ENCODE peak calls at places on chromosome 12, in seven cellular contexts. J is tibial artery, C is aorta, N is psoas muscle, O is adipocyte, B is pancreas, Z is thyroid gland. E is an unnamed sample. For H3K4me1, the result is how much of the 10 kb centered on the place peaks cover.

GRCh38 chr12:89160716-89161123 is 191.6 kb downstream of the DUSP6 start:
- DNase-seq in J (peak), C (peak), N (peak), O (peak), B (no peak), Z (no peak), E (no peak)

GRCh38 chr12:30732954-30733637 is 21.7 kb downstream of the CAPRIN2 start:
- DNase-seq in J (no peak), C (no peak), N (no peak), O (no peak), B (no peak), Z (no peak), E (no peak)

GRCh38 chr12:6312529-6313325 is 2.2 kb downstream of the PLEKHG6 start:
- DNase-seq in J (no peak), C (peak), N (no peak), O (peak), B (peak), Z (peak), E (peak)

GRCh38 chr12:97639702-97640101 is 177.1 kb downstream of the RMST start:
- DNase-seq in J (no peak), C (no peak), N (no peak), O (no peak), B (no peak), Z (no peak), E (no peak)

GRCh38 chr12:106985479-106985878 is 1.5 kb downstream of the MTERF2 start:
- DNase-seq in J (no peak), C (no peak), N (no peak), O (no peak), B (no peak), Z (no peak), E (no peak)

GRCh38 chr12:9244894-9245293 is 36.7 kb upstream of the PZP start:
- DNase-seq in J (no peak), C (no peak), N (peak), O (no peak), B (no peak), Z (no peak), E (no peak)

GRCh38 chr12:40099423-40099853 is 6.4 kb downstream of the SLC2A13 start:
- DNase-seq in J (no peak), C (no peak), N (no peak), O (no peak), B (no peak), Z (no peak), E (no peak)

GRCh38 chr12:22228022-22228875 is 106.3 kb downstream of the ST8SIA1 start:
- DNase-seq in J (no peak), C (no peak), N (no peak), O (peak), B (no peak), Z (no peak), E (no peak)

GRCh38 chr12:105936496-105936895 is 202.3 kb downstream of the NUAK1 start:
- DNase-seq in J (no peak), C (no peak), N (no peak), O (no peak), B (no peak), Z (no peak), E (no peak)

GRCh38 chr12:1533602-1534304 is 60.6 kb downstream of the FBXL14 start:
- DNase-seq in J (no peak), C (no peak), N (no peak), O (peak), B (no peak), Z (no peak), E (no peak)

GRCh38 chr12:112906712-112907414 is at the start of gene OAS1:
- DNase-seq in J (peak), C (no peak), N (no peak), O (peak), B (no peak), Z (peak), E (peak)

GRCh38 chr12:82425241-82425640 is 66.9 kb downstream of the METTL25 start:
- DNase-seq in J (no peak), C (no peak), N (no peak), O (peak), B (no peak), Z (no peak), E (no peak)

GRCh38 chr12:57755454-57756372 is 810 bp downstream of the MARCHF9 start:
- DNase-seq in J (no peak), C (peak), N (no peak), O (peak), B (peak), Z (peak), E (peak)

GRCh38 chr12:96503971-96504370 is 14.6 kb downstream of the CFAP54 start:
- DNase-seq in J (no peak), C (no peak), N (no peak), O (no peak), B (no peak), Z (no peak), E (no peak)

GRCh38 chr12:1984759-1985158 is 19.5 kb downstream of the DCP1B start:
- DNase-seq in J (no peak), C (no peak), N (no peak), O (no peak), B (no peak), Z (no peak), E (no peak)

GRCh38 chr12:15216036-15216889 is 5.0 kb downstream of the RERG start:
- DNase-seq in J (no peak), C (no peak), N (no peak), O (no peak), B (no peak), Z (no peak), E (no peak)

GRCh38 chr12:26493656-26494055 is 298.3 kb downstream of the SSPN start:
- DNase-seq in J (no peak), C (no peak), N (no peak), O (no peak), B (no peak), Z (peak), E (no peak)

GRCh38 chr12:92076106-92076505 is 69.5 kb downstream of the BTG1 start:
- DNase-seq in J (no peak), C (no peak), N (no peak), O (no peak), B (no peak), Z (no peak), E (no peak)

GRCh38 chr12:3743803-3744202 is 9.1 kb downstream of the CRACR2A start:
- DNase-seq in J (no peak), C (no peak), N (no peak), O (no peak), B (no peak), Z (no peak), E (no peak)

GRCh38 chr12:14948672-14949071 is 10.3 kb upstream of the ERP27 start:
- DNase-seq in J (peak), C (no peak), N (no peak), O (peak), B (no peak), Z (peak), E (no peak)

GRCh38 chr12:18556081-18556645 is 181.6 kb downstream of the PLCZ1 start:
- DNase-seq in J (no peak), C (no peak), N (no peak), O (no peak), B (no peak), Z (no peak), E (no peak)

GRCh38 chr12:85155791-85156190 is 119.6 kb downstream of the LRRIQ1 start:
- DNase-seq in J (no peak), C (no peak), N (no peak), O (peak), B (no peak), Z (no peak), E (no peak)

GRCh38 chr12:59383426-59383822 is 212.4 kb upstream of the SLC16A7 start:
- DNase-seq in J (no peak), C (no peak), N (no peak), O (peak), B (no peak), Z (no peak), E (no peak)

GRCh38 chr12:60684988-60685655 is 1089.3 kb downstream of the SLC16A7 start:
- DNase-seq in J (no peak), C (peak), N (no peak), O (peak), B (no peak), Z (no peak), E (no peak)

DNA sequence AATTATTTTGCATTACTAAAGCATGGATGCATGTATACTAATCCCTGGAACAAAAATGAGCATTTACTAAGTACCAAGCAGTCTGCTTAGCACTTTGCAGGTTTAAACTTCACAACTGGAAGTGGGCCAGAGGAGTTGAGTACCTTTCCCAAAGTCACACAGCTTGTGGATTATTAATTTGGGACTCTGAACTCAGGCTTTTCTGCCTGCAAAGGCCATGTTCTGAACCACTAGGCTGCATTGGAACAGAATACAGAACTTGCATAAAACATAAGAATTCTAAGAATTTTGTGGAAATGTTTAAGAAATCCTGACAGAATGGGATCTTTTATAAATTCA is 132.9 kb upstream of the AMIGO2 start:
- DNase-seq in J (no peak), C (no peak), N (no peak), O (no peak), B (no peak), Z (no peak), E (no peak)
- H3K4me1 ChIP-seq in J (under half), C (under half), N (under half), O (under half), B (under half), Z (under half), E (under half)

GRCh38 chr12:50696931-50697330 is 67.0 kb upstream of the ATF1 start:
- DNase-seq in J (no peak), C (no peak), N (no peak), O (no peak), B (no peak), Z (no peak), E (no peak)
- H3K4me1 ChIP-seq in J (under half), C (under half), N (under half), O (under half), B (under half), Z (under half), E (under half)

GRCh38 chr12:108839890-108840230 is 17.5 kb downstream of the SSH1 start:
- DNase-seq in J (no peak), C (no peak), N (no peak), O (no peak), B (no peak), Z (no peak), E (no peak)

GRCh38 chr12:108837680-108838079 is 19.7 kb downstream of the SSH1 start:
- DNase-seq in J (no peak), C (no peak), N (no peak), O (no peak), B (no peak), Z (no peak), E (no peak)

GRCh38 chr12:108840605-108841328 is 16.6 kb downstream of the SSH1 start:
- DNase-seq in J (no peak), C (no peak), N (no peak), O (peak), B (no peak), Z (no peak), E (no peak)

GRCh38 chr12:108838194-108839010 is 19.0 kb downstream of the SSH1 start:
- DNase-seq in J (peak), C (peak), N (peak), O (peak), B (no peak), Z (peak), E (peak)

DNA sequence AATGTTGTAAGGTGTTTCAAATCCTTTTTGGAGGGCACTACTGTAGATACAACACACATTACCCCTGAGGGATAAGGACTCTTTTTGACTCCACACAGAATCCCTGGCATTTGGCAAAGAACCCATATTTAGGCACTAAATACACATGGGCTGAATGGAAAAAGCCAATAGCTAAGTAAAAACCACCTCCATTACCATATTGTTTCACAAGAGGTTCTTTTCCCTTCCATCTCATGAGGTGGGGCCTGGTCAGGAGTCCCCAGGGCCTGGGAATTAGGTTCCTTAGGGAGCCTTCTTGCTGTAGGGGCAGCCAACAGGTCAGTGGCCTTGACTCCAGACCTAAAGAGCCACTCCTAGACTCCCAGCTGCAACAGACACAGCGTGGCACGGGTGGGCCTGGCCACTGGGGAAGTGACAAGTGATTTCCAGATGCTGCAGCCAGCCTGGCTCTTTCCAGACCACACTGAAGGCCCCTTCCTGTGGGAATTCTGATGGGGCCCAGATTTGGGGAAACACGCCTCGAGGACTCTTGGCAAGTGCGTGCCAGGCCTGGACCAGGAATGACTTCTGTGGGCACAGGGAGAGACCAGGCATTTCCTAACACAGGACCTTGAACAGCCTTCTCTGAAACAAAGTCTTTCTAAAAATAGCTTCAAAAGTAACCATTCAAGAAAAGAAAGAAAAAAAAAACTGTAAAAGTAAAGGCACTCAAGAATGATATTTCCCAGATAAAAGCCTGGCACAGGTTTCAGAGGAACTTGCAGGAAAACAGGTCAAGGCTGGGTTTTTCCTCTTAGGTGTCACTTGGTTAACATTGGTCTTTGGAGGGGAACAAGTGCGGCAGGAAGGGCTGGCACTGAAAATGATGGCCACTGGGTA is 18.1 kb downstream of the SSH1 start:
- DNase-seq in J (peak), C (peak), N (peak), O (peak), B (no peak), Z (peak), E (no peak)
- H3K4me1 ChIP-seq in J (half or more), C (under half), N (half or more), O (half or more), B (under half), Z (under half), E (under half)

GRCh38 chr12:122106891-122107660 is 28.5 kb downstream of the MLXIP start:
- DNase-seq in J (no peak), C (no peak), N (no peak), O (peak), B (peak), Z (peak), E (peak)
- H3K4me1 ChIP-seq in J (under half), C (under half), N (half or more), O (under half), B (under half), Z (half or more), E (half or more)

GRCh38 chr12:51838762-51839161 is 9.8 kb downstream of the FIGNL2 start:
- DNase-seq in J (no peak), C (no peak), N (no peak), O (no peak), B (no peak), Z (peak), E (no peak)
- H3K4me1 ChIP-seq in J (under half), C (under half), N (under half), O (under half), B (under half), Z (under half), E (under half)

GRCh38 chr12:132494294-132495164 is 4.6 kb downstream of the FBRSL1 start:
- DNase-seq in J (no peak), C (no peak), N (no peak), O (no peak), B (peak), Z (peak), E (peak)

GRCh38 chr12:132495165-132495544 is 5.2 kb downstream of the FBRSL1 start:
- DNase-seq in J (no peak), C (no peak), N (no peak), O (no peak), B (no peak), Z (no peak), E (no peak)

GRCh38 chr12:132492522-132492921 is 2.6 kb downstream of the FBRSL1 start:
- DNase-seq in J (no peak), C (no peak), N (no peak), O (no peak), B (no peak), Z (no peak), E (no peak)

GRCh38 chr12:132492951-132493350 is 3.0 kb downstream of the FBRSL1 start:
- DNase-seq in J (no peak), C (no peak), N (no peak), O (no peak), B (no peak), Z (no peak), E (no peak)

DNA sequence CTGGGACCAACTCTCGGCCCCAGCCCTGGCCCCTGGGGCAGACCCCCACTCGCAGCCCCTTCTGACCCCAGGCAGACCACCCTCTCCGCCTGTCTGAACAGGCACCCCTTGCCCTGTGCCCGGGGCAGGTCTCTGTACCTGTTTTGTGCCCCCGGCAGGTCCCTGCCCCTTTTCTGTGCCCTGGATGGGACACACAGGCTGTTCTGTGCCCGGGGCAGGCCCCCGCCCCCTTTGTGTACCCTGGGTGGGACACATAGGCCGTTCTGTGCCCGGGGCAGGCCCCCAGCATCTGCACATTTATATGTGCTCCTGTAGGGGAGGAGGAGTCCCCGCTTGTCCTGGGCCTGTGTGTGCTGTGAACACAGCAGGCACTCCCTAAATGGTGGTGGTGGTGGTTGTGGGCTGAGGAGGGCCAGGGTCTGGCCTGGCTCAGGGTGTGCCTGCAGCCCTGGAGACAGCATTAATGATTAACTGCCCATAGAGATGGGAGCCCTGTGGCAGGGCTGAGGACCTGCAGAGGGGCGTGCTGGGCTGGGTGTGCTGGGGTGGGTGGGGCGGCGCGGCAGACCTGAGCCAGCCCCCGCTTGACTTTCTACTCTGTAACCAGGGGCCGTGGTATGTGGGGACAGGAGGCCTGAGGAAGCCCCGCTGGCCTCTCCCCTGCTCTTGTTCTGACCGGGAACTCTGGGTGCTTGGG is 3.7 kb downstream of the FBRSL1 start:
- DNase-seq in J (no peak), C (no peak), N (no peak), O (no peak), B (no peak), Z (no peak), E (no peak)
- H3K4me1 ChIP-seq in J (half or more), C (under half), N (half or more), O (under half), B (under half), Z (half or more), E (half or more)

DNA sequence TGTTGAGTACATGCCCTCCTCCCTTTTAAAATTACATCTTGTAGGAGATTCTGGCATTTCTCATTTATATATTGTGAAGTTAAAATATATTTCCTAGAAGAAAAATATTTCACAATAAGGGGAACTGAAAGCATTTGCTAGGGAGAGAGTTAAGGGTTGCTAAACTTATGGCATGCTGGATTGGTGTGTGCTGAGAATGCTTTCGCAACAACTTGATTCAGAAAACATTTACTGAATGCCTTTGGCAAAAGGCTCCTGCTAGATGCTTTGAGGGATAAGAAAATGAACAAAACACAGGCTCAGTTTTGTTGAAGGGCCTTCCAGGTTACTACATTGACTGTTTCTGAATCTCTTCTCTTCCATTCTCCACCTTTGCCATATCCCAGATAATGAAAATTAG is 67.5 kb downstream of the DIP2B start:
- DNase-seq in J (peak), C (no peak), N (no peak), O (peak), B (no peak), Z (no peak), E (no peak)
- H3K4me1 ChIP-seq in J (half or more), C (under half), N (half or more), O (half or more), B (under half), Z (half or more), E (half or more)

GRCh38 chr12:101783150-101783549 is 43.9 kb upstream of the SYCP3 start:
- DNase-seq in J (no peak), C (no peak), N (no peak), O (no peak), B (no peak), Z (no peak), E (no peak)
- H3K4me1 ChIP-seq in J (under half), C (under half), N (under half), O (under half), B (under half), Z (under half), E (under half)

GRCh38 chr12:104339663-104340062 is 36.1 kb downstream of the EID3 start:
- DNase-seq in J (no peak), C (no peak), N (no peak), O (no peak), B (no peak), Z (no peak), E (no peak)
- H3K4me1 ChIP-seq in J (under half), C (under half), N (under half), O (under half), B (under half), Z (under half), E (under half)

DNA sequence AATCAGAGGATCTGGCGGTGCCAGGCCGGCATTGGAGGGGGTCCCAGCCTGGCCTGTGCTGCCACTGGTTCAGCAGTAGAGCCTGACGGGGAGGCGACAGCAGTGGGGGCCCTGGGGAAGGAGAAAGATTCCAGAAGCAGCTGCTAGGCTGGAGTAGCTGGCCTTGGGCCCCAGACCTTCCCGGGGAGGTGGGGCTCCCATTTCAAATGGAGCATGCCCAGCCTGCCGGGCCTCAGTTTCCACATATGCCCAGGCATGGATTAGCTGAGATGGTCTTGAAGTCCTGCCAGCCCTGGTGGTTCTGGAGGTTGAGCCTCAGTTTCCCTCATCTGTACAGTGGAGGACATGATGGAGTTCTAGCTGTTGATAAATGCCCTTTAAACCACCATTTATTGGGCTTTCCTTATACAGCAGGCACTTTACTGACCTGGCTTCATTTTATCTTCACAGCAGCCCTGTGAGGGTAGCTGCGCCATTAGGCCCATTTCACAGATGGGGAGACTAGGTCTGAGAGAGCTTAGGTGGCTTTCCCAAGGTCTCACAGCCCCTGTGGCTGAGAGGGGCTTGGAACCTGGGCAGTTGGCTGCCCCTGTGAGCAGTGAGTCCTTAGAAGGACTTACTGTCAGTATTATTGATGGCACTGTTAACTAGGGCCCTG is 21.8 kb downstream of the SH2B3 start:
- DNase-seq in J (no peak), C (no peak), N (no peak), O (no peak), B (no peak), Z (no peak), E (no peak)
- H3K4me1 ChIP-seq in J (under half), C (under half), N (under half), O (under half), B (under half), Z (half or more), E (under half)

E was measured in stomach.